ENCODE peak calls at places on chromosomes 6 and 20, in five cellular contexts. P is T follicular helper cell, Y is AG08396, K is activated T-cell treated with anti-CD3 and anti-CD28 coated beads for 4 hours, X is suprapubic skin. H is an unnamed sample.

GRCh38 chr20:44582321-44583025 is at the start of gene PKIG:
- DNase-seq in X (no peak), Y (peak; percentile 57), K (no peak), P (no peak), H (no peak)

GRCh38 chr6:150025201-150025917 is at the start of gene RAET1L:
- DNase-seq in X (no peak), K (no peak), P (no peak), Y (peak; percentile 65), H (no peak)

GRCh38 chr6:150685860-150686259 is 86.2 kb downstream of the PLEKHG1 start:
- DNase-seq in K (peak; percentile 27), Y (no peak), X (no peak), P (peak; percentile 7), H (peak; percentile 51)

GRCh38 chr6:44249082-44249748 is 2.3 kb downstream of the HSP90AB1 start:
- DNase-seq in K (no peak), P (no peak), X (no peak), Y (no peak), H (no peak)

GRCh38 chr20:62784497-62784896 is 11.8 kb upstream of the MRGBP start:
- DNase-seq in Y (no peak), X (no peak), P (no peak), K (no peak), H (no peak)

GRCh38 chr6:33237731-33238130 is 29.4 kb downstream of the RING1 start:
- DNase-seq in X (no peak), Y (no peak), P (no peak), K (no peak), H (no peak)

GRCh38 chr6:15312500-15312899 is 66.6 kb downstream of the JARID2 start:
- DNase-seq in X (no peak), Y (no peak), K (no peak), P (no peak), H (no peak)

GRCh38 chr6:10528170-10528981 is 7.2 kb downstream of the GCNT2 start:
- DNase-seq in X (no peak), Y (peak; percentile 32), K (no peak), P (no peak), H (no peak)

GRCh38 chr6:17013701-17014100 is 88.1 kb upstream of the STMND1 start:
- DNase-seq in K (no peak), P (no peak), X (no peak), Y (peak; percentile 86), H (no peak)

GRCh38 chr6:107318100-107318736 is 141.1 kb downstream of the PDSS2 start:
- DNase-seq in X (no peak), P (no peak), Y (peak; percentile 64), K (peak; percentile 7), H (peak; percentile 5)

GRCh38 chr20:11982958-11983470 is 65.3 kb downstream of the BTBD3 start:
- DNase-seq in P (no peak), Y (no peak), X (no peak), K (no peak), H (no peak)

GRCh38 chr6:4352731-4353130 is 217.4 kb upstream of the ECI2 start:
- DNase-seq in P (no peak), Y (no peak), X (no peak), K (no peak), H (no peak)

GRCh38 chr20:33569290-33570094 is 79.6 kb downstream of the CBFA2T2 start:
- DNase-seq in P (no peak), X (no peak), K (no peak), Y (no peak), H (no peak)

GRCh38 chr6:161038229-161039003 is 46.8 kb downstream of the MAP3K4 start:
- DNase-seq in P (no peak), Y (peak; percentile 48), X (no peak), K (no peak), H (no peak)

GRCh38 chr6:11770546-11771466 is 7.8 kb downstream of the ADTRP start:
- DNase-seq in X (peak; percentile 92), Y (peak; percentile 84), P (no peak), K (no peak), H (no peak)

GRCh38 chr6:143232849-143233248 is 172.2 kb downstream of the AIG1 start:
- DNase-seq in Y (peak; percentile 39), X (no peak), P (no peak), K (no peak), H (no peak)